ENCODE peak calls at places on chromosomes 16 and 17, in six cellular contexts. T is effector memory CD4-positive, alpha-beta T cell; Z is mammary epithelial cell; F is esophagus squamous epithelium; U is caudate nucleus; Y is HCT116. N is an unnamed sample.
A peak's percentile ranks its signal among the peaks of the same experiment; 100 is the strongest.

GRCh38 chr16:23072769-23073549 is 76.3 kb downstream of the USP31 start:
- DNase-seq in T (no peak), Z (peak; percentile 92), F (no peak), U (no peak), Y (no peak), N (no peak)

GRCh38 chr17:58242171-58242784 is 3.9 kb downstream of the LPO start:
- DNase-seq in T (no peak), Z (no peak), F (no peak), U (no peak), Y (no peak), N (no peak)

GRCh38 chr17:43411369-43411677 is 12.5 kb downstream of the ARL4D start:
- DNase-seq in T (no peak), Z (no peak), F (no peak), U (no peak), Y (no peak), N (no peak)

GRCh38 chr16:72066747-72067146 is 3.7 kb downstream of the HPR start:
- DNase-seq in T (no peak), Z (peak; percentile 15), F (no peak), U (no peak), Y (peak; percentile 13), N (no peak)

GRCh38 chr17:74107107-74107506 is 96.4 kb upstream of the RPL38 start:
- DNase-seq in T (no peak), Z (no peak), F (no peak), U (no peak), Y (no peak), N (no peak)

GRCh38 chr16:51134269-51134812 is 16.7 kb downstream of the SALL1 start:
- DNase-seq in T (no peak), Z (no peak), F (no peak), U (no peak), Y (no peak), N (no peak)

GRCh38 chr16:13923703-13924298 is 3.8 kb downstream of the ERCC4 start:
- DNase-seq in T (no peak), Z (peak; percentile 24), F (no peak), U (no peak), Y (peak; percentile 42), N (peak; percentile 60)

GRCh38 chr16:57029161-57030160 is 40.1 kb downstream of the NLRC5 start:
- DNase-seq in T (no peak), Z (peak; percentile 60), F (no peak), U (no peak), Y (no peak), N (no peak)

GRCh38 chr16:87762071-87762571 is 3.7 kb downstream of the KLHDC4 start:
- DNase-seq in T (no peak), Z (no peak), F (no peak), U (no peak), Y (no peak), N (no peak)

DNA sequence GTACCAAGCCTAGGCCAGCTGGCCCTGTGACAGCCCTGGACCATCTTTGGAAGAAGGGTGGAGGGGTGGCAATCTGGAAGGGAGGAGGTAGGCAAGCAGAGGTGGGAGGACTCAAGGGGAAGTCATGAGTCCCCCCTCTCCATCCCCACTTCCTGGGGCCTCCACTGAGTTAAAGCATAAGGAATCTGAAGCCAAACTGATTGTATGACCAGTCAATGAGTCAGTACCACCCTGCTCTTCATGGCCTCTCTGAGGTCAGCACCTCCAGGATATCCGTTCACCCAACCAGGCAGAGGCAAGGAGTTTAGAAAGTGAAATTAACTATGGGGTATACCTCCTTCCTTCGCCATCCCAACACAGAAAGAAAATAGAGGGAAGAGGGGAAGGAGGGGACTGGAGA is 272.7 kb downstream of the SOX9 start:
- DNase-seq in T (no peak), Z (peak; percentile 77), F (no peak), U (no peak), Y (peak; percentile 81), N (no peak)
- H3K27ac ChIP-seq in T (no peak overlapping the region), Z (peak overlapping the region; percentile 45), F (no peak overlapping the region), U (no peak overlapping the region), Y (peak overlapping the region; percentile 22), N (no peak overlapping the region)

GRCh38 chr17:27533068-27533397 is 76.8 kb downstream of the KSR1 start:
- DNase-seq in T (no peak), Z (no peak), F (no peak), U (no peak), Y (no peak), N (no peak)
- H3K27ac ChIP-seq in T (no peak overlapping the region), Z (no peak overlapping the region), F (no peak overlapping the region), U (peak overlapping the region; percentile 83), Y (no peak overlapping the region), N (peak overlapping the region; percentile 88)

GRCh38 chr17:7756968-7757367 is 39.4 kb downstream of the DNAH2 start:
- DNase-seq in T (no peak), Z (no peak), F (no peak), U (no peak), Y (no peak), N (no peak)
- H3K27ac ChIP-seq in T (no peak overlapping the region), Z (no peak overlapping the region), F (no peak overlapping the region), U (no peak overlapping the region), Y (no peak overlapping the region), N (no peak overlapping the region)

DNA sequence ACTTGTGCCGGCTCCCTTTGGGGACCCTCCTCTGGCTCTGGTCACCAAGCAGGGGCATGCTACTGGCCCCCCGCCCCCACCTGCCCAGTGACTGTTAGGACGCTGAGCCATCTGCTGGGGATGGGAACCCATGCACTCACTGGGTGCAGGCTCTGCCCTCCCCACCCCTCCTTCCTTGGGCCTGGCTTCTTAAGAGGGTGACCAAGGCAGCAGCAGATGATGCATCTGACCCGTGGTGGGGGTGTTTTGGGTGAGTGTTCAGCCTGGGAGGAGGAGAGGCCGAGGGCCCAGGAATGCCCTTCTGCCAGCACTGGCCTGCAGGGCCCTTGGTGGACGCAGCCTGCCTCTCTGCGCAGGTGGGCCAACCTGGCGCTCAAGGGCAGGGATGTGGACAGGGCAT is 19.2 kb upstream of the MTSS2 start:
- DNase-seq in T (no peak), Z (no peak), F (no peak), U (no peak), Y (no peak), N (no peak)
- H3K27ac ChIP-seq in T (no peak overlapping the region), Z (no peak overlapping the region), F (peak overlapping the region; percentile 95), U (no peak overlapping the region), Y (no peak overlapping the region), N (no peak overlapping the region)

GRCh38 chr17:15501282-15501681 is 33.9 kb upstream of the CDRT4 start:
- DNase-seq in T (no peak), Z (no peak), F (no peak), U (no peak), Y (no peak), N (no peak)
- H3K27ac ChIP-seq in T (no peak overlapping the region), Z (no peak overlapping the region), F (peak overlapping the region; percentile 87), U (no peak overlapping the region), Y (no peak overlapping the region), N (no peak overlapping the region)

GRCh38 chr16:69890114-69890890 is 60.8 kb upstream of the CLEC18A start:
- DNase-seq in T (no peak), Z (peak; percentile 27), F (no peak), U (peak; percentile 46), Y (no peak), N (no peak)
- H3K27ac ChIP-seq in T (no peak overlapping the region), Z (no peak overlapping the region), F (peak overlapping the region; percentile 82), U (peak overlapping the region; percentile 99), Y (no peak overlapping the region), N (no peak overlapping the region)